ENCODE peak calls at places on chromosome 18, in ten cellular contexts. One of them, this sample, is unnamed.
A peak's percentile ranks its signal among the peaks of the same experiment; 100 is the strongest.

GRCh38 chr18:45839415-45840395 is 14.2 kb downstream of the SIGLEC15 start:
- DNase-seq in testis: peak; percentile 40
- DNase-seq in ovary: no peak
- DNase-seq in PC-3: peak; percentile 62
- DNase-seq in K562: no peak
- DNase-seq in left ventricle myocardium inferior: no peak
- DNase-seq in tibial artery: no peak
- DNase-seq in pancreas: no peak
- DNase-seq in A549: no peak
- DNase-seq in CD4-positive, CD25-positive, alpha-beta regulatory T cell: peak; percentile 29
- DNase-seq in this sample: no peak

GRCh38 chr18:80169607-80170006 is 60.5 kb downstream of the ADNP2 start:
- DNase-seq in CD4-positive, CD25-positive, alpha-beta regulatory T cell: no peak
- DNase-seq in A549: no peak
- DNase-seq in tibial artery: no peak
- DNase-seq in pancreas: no peak
- DNase-seq in ovary: no peak
- DNase-seq in left ventricle myocardium inferior: no peak
- DNase-seq in testis: no peak
- DNase-seq in PC-3: peak; percentile 19
- DNase-seq in K562: no peak
- DNase-seq in this sample: no peak

GRCh38 chr18:26553943-26554342 is 5.6 kb upstream of the KCTD1 start:
- DNase-seq in pancreas: no peak
- DNase-seq in K562: no peak
- DNase-seq in testis: no peak
- DNase-seq in left ventricle myocardium inferior: no peak
- DNase-seq in PC-3: no peak
- DNase-seq in CD4-positive, CD25-positive, alpha-beta regulatory T cell: no peak
- DNase-seq in ovary: no peak
- DNase-seq in tibial artery: no peak
- DNase-seq in A549: no peak
- DNase-seq in this sample: no peak

GRCh38 chr18:13178976-13179375 is 39.6 kb upstream of the LDLRAD4 start:
- DNase-seq in pancreas: no peak
- DNase-seq in tibial artery: no peak
- DNase-seq in left ventricle myocardium inferior: no peak
- DNase-seq in K562: no peak
- DNase-seq in A549: no peak
- DNase-seq in testis: no peak
- DNase-seq in CD4-positive, CD25-positive, alpha-beta regulatory T cell: no peak
- DNase-seq in PC-3: peak; percentile 49
- DNase-seq in ovary: no peak
- DNase-seq in this sample: no peak

GRCh38 chr18:6994719-6995430 is 122.7 kb downstream of the LAMA1 start:
- DNase-seq in PC-3: peak; percentile 79
- DNase-seq in testis: no peak
- DNase-seq in CD4-positive, CD25-positive, alpha-beta regulatory T cell: no peak
- DNase-seq in pancreas: no peak
- DNase-seq in A549: no peak
- DNase-seq in K562: no peak
- DNase-seq in left ventricle myocardium inferior: no peak
- DNase-seq in ovary: no peak
- DNase-seq in tibial artery: no peak
- DNase-seq in this sample: no peak

GRCh38 chr18:29560270-29560669 is 1383.3 kb upstream of the CDH2 start:
- DNase-seq in ovary: no peak
- DNase-seq in K562: no peak
- DNase-seq in PC-3: no peak
- DNase-seq in left ventricle myocardium inferior: no peak
- DNase-seq in A549: no peak
- DNase-seq in tibial artery: no peak
- DNase-seq in testis: no peak
- DNase-seq in CD4-positive, CD25-positive, alpha-beta regulatory T cell: no peak
- DNase-seq in pancreas: no peak
- DNase-seq in this sample: no peak

GRCh38 chr18:12377556-12378553 is 828 bp upstream of the AFG3L2 start:
- DNase-seq in testis: no peak
- DNase-seq in CD4-positive, CD25-positive, alpha-beta regulatory T cell: no peak
- DNase-seq in pancreas: no peak
- DNase-seq in A549: peak; percentile 83
- DNase-seq in PC-3: no peak
- DNase-seq in tibial artery: no peak
- DNase-seq in ovary: no peak
- DNase-seq in left ventricle myocardium inferior: no peak
- DNase-seq in K562: peak; percentile 7
- DNase-seq in this sample: no peak

GRCh38 chr18:11309172-11309571 is 159.8 kb upstream of the PIEZO2 start:
- DNase-seq in K562: no peak
- DNase-seq in A549: no peak
- DNase-seq in tibial artery: no peak
- DNase-seq in PC-3: peak; percentile 33
- DNase-seq in pancreas: no peak
- DNase-seq in ovary: no peak
- DNase-seq in left ventricle myocardium inferior: no peak
- DNase-seq in CD4-positive, CD25-positive, alpha-beta regulatory T cell: no peak
- DNase-seq in testis: peak; percentile 66
- DNase-seq in this sample: no peak

GRCh38 chr18:55552498-55553189 is 35.3 kb downstream of the TCF4 start:
- DNase-seq in PC-3: no peak
- DNase-seq in K562: no peak
- DNase-seq in CD4-positive, CD25-positive, alpha-beta regulatory T cell: no peak
- DNase-seq in pancreas: no peak
- DNase-seq in left ventricle myocardium inferior: no peak
- DNase-seq in testis: no peak
- DNase-seq in ovary: no peak
- DNase-seq in A549: no peak
- DNase-seq in tibial artery: no peak
- DNase-seq in this sample: no peak

GRCh38 chr18:59051470-59052165 is 88.1 kb upstream of the SEC11C start:
- DNase-seq in K562: no peak
- DNase-seq in tibial artery: peak; percentile 63
- DNase-seq in testis: no peak
- DNase-seq in PC-3: no peak
- DNase-seq in CD4-positive, CD25-positive, alpha-beta regulatory T cell: no peak
- DNase-seq in A549: no peak
- DNase-seq in pancreas: no peak
- DNase-seq in left ventricle myocardium inferior: no peak
- DNase-seq in ovary: no peak
- DNase-seq in this sample: peak; percentile 60

GRCh38 chr18:48821251-48821590 is 129.5 kb downstream of the SMAD7 start:
- DNase-seq in A549: no peak
- DNase-seq in left ventricle myocardium inferior: no peak
- DNase-seq in PC-3: no peak
- DNase-seq in tibial artery: peak; percentile 13
- DNase-seq in pancreas: no peak
- DNase-seq in ovary: no peak
- DNase-seq in testis: no peak
- DNase-seq in CD4-positive, CD25-positive, alpha-beta regulatory T cell: no peak
- DNase-seq in K562: no peak
- DNase-seq in this sample: peak; percentile 34

GRCh38 chr18:21439453-21439852 is 161.1 kb downstream of the ESCO1 start:
- DNase-seq in CD4-positive, CD25-positive, alpha-beta regulatory T cell: no peak
- DNase-seq in pancreas: no peak
- DNase-seq in tibial artery: no peak
- DNase-seq in testis: no peak
- DNase-seq in ovary: no peak
- DNase-seq in left ventricle myocardium inferior: no peak
- DNase-seq in PC-3: peak; percentile 56
- DNase-seq in K562: no peak
- DNase-seq in A549: no peak
- DNase-seq in this sample: no peak

GRCh38 chr18:50696436-50696835 is 123.4 kb downstream of the MRO start:
- DNase-seq in testis: no peak
- DNase-seq in K562: no peak
- DNase-seq in A549: no peak
- DNase-seq in left ventricle myocardium inferior: no peak
- DNase-seq in CD4-positive, CD25-positive, alpha-beta regulatory T cell: no peak
- DNase-seq in tibial artery: no peak
- DNase-seq in PC-3: no peak
- DNase-seq in ovary: no peak
- DNase-seq in pancreas: no peak
- DNase-seq in this sample: no peak

GRCh38 chr18:61851940-61852451 is 40.8 kb downstream of the RNF152 start:
- DNase-seq in left ventricle myocardium inferior: no peak
- DNase-seq in A549: no peak
- DNase-seq in tibial artery: no peak
- DNase-seq in ovary: no peak
- DNase-seq in pancreas: no peak
- DNase-seq in testis: no peak
- DNase-seq in CD4-positive, CD25-positive, alpha-beta regulatory T cell: no peak
- DNase-seq in PC-3: no peak
- DNase-seq in K562: no peak
- DNase-seq in this sample: peak; percentile 84

GRCh38 chr18:61850756-61851155 is 42.1 kb downstream of the RNF152 start:
- DNase-seq in CD4-positive, CD25-positive, alpha-beta regulatory T cell: no peak
- DNase-seq in ovary: no peak
- DNase-seq in tibial artery: no peak
- DNase-seq in left ventricle myocardium inferior: no peak
- DNase-seq in testis: no peak
- DNase-seq in A549: no peak
- DNase-seq in pancreas: no peak
- DNase-seq in PC-3: no peak
- DNase-seq in K562: no peak
- DNase-seq in this sample: no peak

GRCh38 chr18:61851279-61851678 is 41.5 kb downstream of the RNF152 start:
- DNase-seq in K562: no peak
- DNase-seq in ovary: no peak
- DNase-seq in testis: no peak
- DNase-seq in pancreas: no peak
- DNase-seq in tibial artery: no peak
- DNase-seq in A549: no peak
- DNase-seq in PC-3: no peak
- DNase-seq in CD4-positive, CD25-positive, alpha-beta regulatory T cell: no peak
- DNase-seq in left ventricle myocardium inferior: no peak
- DNase-seq in this sample: no peak

GRCh38 chr18:61854578-61854977 is 38.2 kb downstream of the RNF152 start:
- DNase-seq in PC-3: no peak
- DNase-seq in pancreas: no peak
- DNase-seq in CD4-positive, CD25-positive, alpha-beta regulatory T cell: no peak
- DNase-seq in A549: no peak
- DNase-seq in left ventricle myocardium inferior: no peak
- DNase-seq in testis: no peak
- DNase-seq in K562: no peak
- DNase-seq in ovary: no peak
- DNase-seq in tibial artery: no peak
- DNase-seq in this sample: no peak

GRCh38 chr18:61852496-61852895 is 40.3 kb downstream of the RNF152 start:
- DNase-seq in ovary: no peak
- DNase-seq in CD4-positive, CD25-positive, alpha-beta regulatory T cell: no peak
- DNase-seq in left ventricle myocardium inferior: no peak
- DNase-seq in K562: no peak
- DNase-seq in tibial artery: no peak
- DNase-seq in testis: no peak
- DNase-seq in PC-3: peak; percentile 38
- DNase-seq in pancreas: no peak
- DNase-seq in A549: no peak
- DNase-seq in this sample: no peak
- H3K27ac ChIP-seq in ovary: no peak overlapping the region
- H3K27ac ChIP-seq in CD4-positive, CD25-positive, alpha-beta regulatory T cell: no peak overlapping the region
- H3K27ac ChIP-seq in left ventricle myocardium inferior: peak overlapping the region; percentile 38
- H3K27ac ChIP-seq in K562: no peak overlapping the region
- H3K27ac ChIP-seq in tibial artery: peak overlapping the region; percentile 26
- H3K27ac ChIP-seq in testis: no peak overlapping the region
- H3K27ac ChIP-seq in PC-3: no peak overlapping the region
- H3K27ac ChIP-seq in pancreas: no peak overlapping the region
- H3K27ac ChIP-seq in A549: no peak overlapping the region
- H3K27ac ChIP-seq in this sample: peak overlapping the region; percentile 67

GRCh38 chr18:71237636-71238035 is 948.8 kb downstream of the SOCS6 start:
- DNase-seq in A549: no peak
- DNase-seq in left ventricle myocardium inferior: no peak
- DNase-seq in K562: no peak
- DNase-seq in tibial artery: no peak
- DNase-seq in PC-3: no peak
- DNase-seq in pancreas: no peak
- DNase-seq in ovary: no peak
- DNase-seq in testis: no peak
- DNase-seq in CD4-positive, CD25-positive, alpha-beta regulatory T cell: no peak
- DNase-seq in this sample: no peak

GRCh38 chr18:71239111-71239624 is 950.3 kb downstream of the SOCS6 start:
- DNase-seq in CD4-positive, CD25-positive, alpha-beta regulatory T cell: no peak
- DNase-seq in ovary: no peak
- DNase-seq in PC-3: no peak
- DNase-seq in testis: no peak
- DNase-seq in A549: no peak
- DNase-seq in pancreas: no peak
- DNase-seq in left ventricle myocardium inferior: no peak
- DNase-seq in K562: no peak
- DNase-seq in tibial artery: no peak
- DNase-seq in this sample: no peak

GRCh38 chr18:71233177-71233576 is 944.3 kb downstream of the SOCS6 start:
- DNase-seq in A549: no peak
- DNase-seq in tibial artery: no peak
- DNase-seq in K562: no peak
- DNase-seq in PC-3: no peak
- DNase-seq in pancreas: no peak
- DNase-seq in testis: no peak
- DNase-seq in CD4-positive, CD25-positive, alpha-beta regulatory T cell: no peak
- DNase-seq in ovary: no peak
- DNase-seq in left ventricle myocardium inferior: no peak
- DNase-seq in this sample: no peak
- H3K4me1 ChIP-seq in A549: no peaks in the 10 kb centered on the region
- H3K4me1 ChIP-seq in tibial artery: no peaks in the 10 kb centered on the region
- H3K4me1 ChIP-seq in K562: no peaks in the 10 kb centered on the region
- H3K4me1 ChIP-seq in PC-3: no peaks in the 10 kb centered on the region
- H3K4me1 ChIP-seq in pancreas: no peaks in the 10 kb centered on the region
- H3K4me1 ChIP-seq in testis: no peaks in the 10 kb centered on the region
- H3K4me1 ChIP-seq in CD4-positive, CD25-positive, alpha-beta regulatory T cell: no peaks in the 10 kb centered on the region
- H3K4me1 ChIP-seq in ovary: no peaks in the 10 kb centered on the region
- H3K4me1 ChIP-seq in left ventricle myocardium inferior: no peaks in the 10 kb centered on the region
- H3K4me1 ChIP-seq in this sample: no peaks in the 10 kb centered on the region

GRCh38 chr18:77559274-77559910 is 309.7 kb downstream of the GALR1 start:
- DNase-seq in left ventricle myocardium inferior: no peak
- DNase-seq in tibial artery: no peak
- DNase-seq in ovary: no peak
- DNase-seq in K562: no peak
- DNase-seq in CD4-positive, CD25-positive, alpha-beta regulatory T cell: no peak
- DNase-seq in A549: no peak
- DNase-seq in testis: no peak
- DNase-seq in PC-3: no peak
- DNase-seq in pancreas: no peak
- DNase-seq in this sample: no peak
- H3K27ac ChIP-seq in left ventricle myocardium inferior: no peak overlapping the region
- H3K27ac ChIP-seq in tibial artery: no peak overlapping the region
- H3K27ac ChIP-seq in ovary: no peak overlapping the region
- H3K27ac ChIP-seq in K562: no peak overlapping the region
- H3K27ac ChIP-seq in CD4-positive, CD25-positive, alpha-beta regulatory T cell: no peak overlapping the region
- H3K27ac ChIP-seq in A549: no peak overlapping the region
- H3K27ac ChIP-seq in testis: no peak overlapping the region
- H3K27ac ChIP-seq in PC-3: no peak overlapping the region
- H3K27ac ChIP-seq in pancreas: no peak overlapping the region
- H3K27ac ChIP-seq in this sample: no peak overlapping the region

DNA sequence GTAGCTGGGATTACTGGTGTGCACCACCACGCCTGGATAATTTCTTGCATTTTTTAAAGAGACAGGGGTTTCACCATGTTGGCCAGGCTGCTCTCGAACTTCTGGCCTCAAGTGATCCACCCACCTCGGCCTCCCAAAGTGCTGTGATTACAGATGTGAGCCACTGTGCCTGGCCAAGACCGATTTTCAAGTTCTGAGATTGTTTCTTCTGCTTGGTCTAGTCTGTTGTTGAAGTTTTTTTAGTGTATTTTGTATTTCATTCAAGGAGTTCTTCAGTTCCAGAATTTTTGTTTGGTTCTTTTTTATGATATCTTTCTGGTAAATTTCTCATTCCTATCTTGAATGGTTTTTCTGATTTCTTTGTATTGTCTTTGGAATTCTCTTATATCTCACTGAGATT is 96.4 kb downstream of the ANKRD12 start:
- DNase-seq in A549: no peak
- DNase-seq in CD4-positive, CD25-positive, alpha-beta regulatory T cell: no peak
- DNase-seq in left ventricle myocardium inferior: no peak
- DNase-seq in tibial artery: no peak
- DNase-seq in pancreas: no peak
- DNase-seq in K562: no peak
- DNase-seq in ovary: no peak
- DNase-seq in testis: no peak
- DNase-seq in PC-3: no peak
- DNase-seq in this sample: no peak
- H3K4me1 ChIP-seq in A549: no peaks in the 10 kb centered on the region
- H3K4me1 ChIP-seq in CD4-positive, CD25-positive, alpha-beta regulatory T cell: no peaks in the 10 kb centered on the region
- H3K4me1 ChIP-seq in left ventricle myocardium inferior: no peaks in the 10 kb centered on the region
- H3K4me1 ChIP-seq in tibial artery: no peaks in the 10 kb centered on the region
- H3K4me1 ChIP-seq in pancreas: no peaks in the 10 kb centered on the region
- H3K4me1 ChIP-seq in K562: no peaks in the 10 kb centered on the region
- H3K4me1 ChIP-seq in ovary: no peaks in the 10 kb centered on the region
- H3K4me1 ChIP-seq in testis: no peaks in the 10 kb centered on the region
- H3K4me1 ChIP-seq in PC-3: no peaks in the 10 kb centered on the region
- H3K4me1 ChIP-seq in this sample: no peaks in the 10 kb centered on the region

This sample was measured in ascending aorta.